ENCODE peak calls at places on chromosomes 7 and 10, in five cellular contexts. K is H1, Q is HCT116, S is K562, P is GM12878. V is an unnamed sample.

GRCh38 chr7:115008465-115009114 is 86.7 kb downstream of the MDFIC start:
- DNase-seq in K (no peak), Q (no peak), S (no peak), P (no peak), V (no peak)

GRCh38 chr7:46900312-46901263 is 681.3 kb downstream of the TNS3 start:
- DNase-seq in K (no peak), Q (no peak), S (no peak), P (no peak), V (no peak)

GRCh38 chr10:107616463-107617131 is 452.1 kb upstream of the SORCS1 start:
- DNase-seq in K (no peak), Q (no peak), S (no peak), P (no peak), V (no peak)

GRCh38 chr10:109981641-109982040 is 26.1 kb upstream of the ADD3 start:
- DNase-seq in K (no peak), Q (no peak), S (no peak), P (no peak), V (no peak)

GRCh38 chr10:69096045-69096444 is 8.1 kb downstream of the SRGN start:
- DNase-seq in K (no peak), Q (no peak), S (no peak), P (no peak), V (no peak)

GRCh38 chr7:16774986-16775385 is 21.4 kb downstream of the TSPAN13 start:
- DNase-seq in K (no peak), Q (no peak), S (no peak), P (no peak), V (no peak)

GRCh38 chr7:155291045-155291530 is 6.6 kb upstream of the INSIG1 start:
- DNase-seq in K (no peak), Q (peak; percentile 80), S (peak; percentile 92), P (no peak), V (no peak)

GRCh38 chr10:31149835-31150512 is 118.3 kb upstream of the ZNF438 start:
- DNase-seq in K (no peak), Q (no peak), S (no peak), P (no peak), V (no peak)

GRCh38 chr7:7719235-7719634 is 828 bp upstream of the RPA3 start:
- DNase-seq in K (no peak), Q (peak; percentile 26), S (no peak), P (peak; percentile 77), V (no peak)

GRCh38 chr10:112383325-112383724 is 9.4 kb downstream of the ACSL5 start:
- DNase-seq in K (no peak), Q (peak; percentile 93), S (peak; percentile 63), P (no peak), V (no peak)

GRCh38 chr7:125257617-125258016 is 328.0 kb upstream of the POT1 start:
- DNase-seq in K (no peak), Q (no peak), S (no peak), P (no peak), V (no peak)

GRCh38 chr7:23346316-23346715 is 47.2 kb downstream of the MALSU1 start:
- DNase-seq in K (no peak), Q (no peak), S (no peak), P (no peak), V (no peak)

GRCh38 chr7:71414490-71414889 is 282.5 kb downstream of the GALNT17 start:
- DNase-seq in K (no peak), Q (no peak), S (no peak), P (no peak), V (no peak)

GRCh38 chr7:50396856-50397255 is 53.3 kb downstream of the FIGNL1 start:
- DNase-seq in K (no peak), Q (no peak), S (no peak), P (no peak), V (no peak)

GRCh38 chr7:30816291-30817059 is 45.3 kb downstream of the MINDY4 start:
- DNase-seq in K (no peak), Q (no peak), S (no peak), P (no peak), V (no peak)

GRCh38 chr10:121851791-121852190 is 76.0 kb downstream of the ATE1 start:
- DNase-seq in K (no peak), Q (no peak), S (no peak), P (no peak), V (no peak)

GRCh38 chr10:21406595-21407218 is 118.8 kb downstream of the SKIDA1 start:
- DNase-seq in K (no peak), Q (no peak), S (peak; percentile 17), P (no peak), V (no peak)

GRCh38 chr7:11177793-11178192 is 204.1 kb downstream of the PHF14 start:
- DNase-seq in K (no peak), Q (no peak), S (no peak), P (no peak), V (no peak)

GRCh38 chr10:112951349-112952281 is 1.6 kb downstream of the TCF7L2 start:
- DNase-seq in K (no peak), Q (peak; percentile 72), S (peak; percentile 50), P (no peak), V (no peak)

GRCh38 chr10:126088144-126088543 is 191.8 kb downstream of the FANK1 start:
- DNase-seq in K (no peak), Q (no peak), S (no peak), P (no peak), V (no peak)

GRCh38 chr10:117441812-117442443 is 66.7 kb upstream of the PDZD8 start:
- DNase-seq in K (no peak), Q (no peak), S (no peak), P (no peak), V (no peak)

GRCh38 chr10:94133239-94133638 is 139.5 kb downstream of the PLCE1 start:
- DNase-seq in K (no peak), Q (no peak), S (no peak), P (no peak), V (no peak)

GRCh38 chr7:51187941-51188340 is 128.7 kb downstream of the COBL start:
- DNase-seq in K (peak; percentile 50), Q (no peak), S (no peak), P (no peak), V (peak; percentile 70)

GRCh38 chr10:17026686-17027485 is 102.7 kb downstream of the CUBN start:
- DNase-seq in K (no peak), Q (no peak), S (no peak), P (peak; percentile 35), V (no peak)

GRCh38 chr10:131682271-131682962 is 218.4 kb upstream of the PPP2R2D start:
- DNase-seq in K (no peak), Q (no peak), S (no peak), P (no peak), V (no peak)

GRCh38 chr7:5291301-5291700 is 8.6 kb downstream of the SLC29A4 start:
- DNase-seq in K (no peak), Q (no peak), S (no peak), P (no peak), V (no peak)

GRCh38 chr10:131178956-131179355 is 132.6 kb downstream of the TCERG1L start:
- DNase-seq in K (no peak), Q (no peak), S (no peak), P (no peak), V (no peak)

DNA sequence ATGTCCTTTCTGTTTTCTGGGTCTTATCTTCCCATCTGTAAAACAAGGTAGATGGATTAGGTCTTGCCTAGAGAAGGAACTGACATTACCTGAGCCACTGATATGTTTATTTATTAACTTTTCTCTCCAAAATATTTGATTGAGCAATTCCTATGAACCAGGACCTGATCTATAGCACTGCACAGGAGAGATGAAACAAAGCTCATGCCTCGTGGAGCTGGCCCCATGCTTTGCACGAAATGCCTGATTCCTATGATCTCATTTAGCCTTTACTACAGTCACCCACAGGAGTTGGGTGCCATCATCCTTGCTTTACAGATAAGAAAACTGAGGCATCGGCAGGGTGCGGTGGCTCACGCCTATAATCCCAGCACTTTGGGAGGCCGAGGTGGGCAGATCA is 48.2 kb upstream of the ZMIZ1 start:
- DNase-seq in K (no peak), Q (no peak), S (no peak), P (no peak), V (no peak)
- TF ChIP-seq ZNF274 in K (no peak), Q (no peak), S (no peak), P (no peak), V (no peak)

GRCh38 chr10:103441611-103442010 is 10.6 kb downstream of the CALHM2 start:
- DNase-seq in K (no peak), Q (no peak), S (no peak), P (no peak), V (no peak)

GRCh38 chr10:103441206-103441605 is 11.0 kb downstream of the CALHM2 start:
- DNase-seq in K (no peak), Q (no peak), S (no peak), P (no peak), V (no peak)

GRCh38 chr10:103440416-103440815 is 11.8 kb downstream of the CALHM2 start:
- DNase-seq in K (no peak), Q (no peak), S (no peak), P (no peak), V (no peak)

GRCh38 chr10:103443475-103444185 is 8.5 kb downstream of the CALHM2 start:
- DNase-seq in K (no peak), Q (no peak), S (no peak), P (no peak), V (no peak)

GRCh38 chr10:103442031-103442461 is 10.1 kb downstream of the CALHM2 start:
- DNase-seq in K (no peak), Q (no peak), S (no peak), P (no peak), V (no peak)
- H3K36me3 ChIP-seq in K (peaks cover 91% of the 10 kb centered on the region), Q (peaks cover 90% of the 10 kb centered on the region), S (peaks cover 93% of the 10 kb centered on the region), P (peaks cover 40% of the 10 kb centered on the region), V (peaks cover 96% of the 10 kb centered on the region)

GRCh38 chr10:101282937-101283336 is 53.7 kb upstream of the LBX1 start:
- DNase-seq in K (no peak), Q (no peak), S (no peak), P (no peak), V (no peak)

GRCh38 chr10:101285519-101286070 is 56.3 kb upstream of the LBX1 start:
- DNase-seq in K (peak; percentile 69), Q (no peak), S (no peak), P (no peak), V (peak; percentile 70)

GRCh38 chr10:101284171-101285092 is 55.2 kb upstream of the LBX1 start:
- DNase-seq in K (no peak), Q (no peak), S (no peak), P (no peak), V (no peak)

GRCh38 chr10:101285093-101285463 is 55.8 kb upstream of the LBX1 start:
- DNase-seq in K (no peak), Q (no peak), S (no peak), P (no peak), V (no peak)

GRCh38 chr10:101283762-101284161 is 54.5 kb upstream of the LBX1 start:
- DNase-seq in K (no peak), Q (no peak), S (no peak), P (no peak), V (no peak)
- H3K27me3 ChIP-seq in K (peaks cover 68% of the 10 kb centered on the region), Q (no peaks in the 10 kb centered on the region), S (peaks cover 5% of the 10 kb centered on the region), P (peaks cover 16% of the 10 kb centered on the region), V (peaks cover 36% of the 10 kb centered on the region)

GRCh38 chr10:71042699-71043098 is 154.3 kb upstream of the PCBD1 start:
- DNase-seq in K (no peak), Q (no peak), S (no peak), P (no peak), V (no peak)

GRCh38 chr10:71040326-71040725 is 152.0 kb upstream of the PCBD1 start:
- DNase-seq in K (no peak), Q (no peak), S (no peak), P (no peak), V (no peak)

GRCh38 chr10:71039551-71039950 is 151.2 kb upstream of the PCBD1 start:
- DNase-seq in K (no peak), Q (no peak), S (no peak), P (no peak), V (no peak)

GRCh38 chr10:71038921-71039320 is 150.6 kb upstream of the PCBD1 start:
- DNase-seq in K (no peak), Q (no peak), S (no peak), P (no peak), V (no peak)

GRCh38 chr10:71040890-71041590 is 152.7 kb upstream of the PCBD1 start:
- DNase-seq in K (no peak), Q (no peak), S (no peak), P (no peak), V (no peak)
- TF ChIP-seq ZNF274 in K (no peak), Q (no peak), S (no peak), P (no peak), V (no peak)

V was measured in NT2/D1.